ENCODE peak calls at places on chromosomes 11 and 22, in nine cellular contexts. A is T-helper 2 cell; S is HCT116; G is lung; T is fibroblast of the conjunctiva; I is stimulated activated CD8-positive, alpha-beta memory T cell treated with anti-CD3 and anti-CD28 coated beads, Interleukin-4, amount 100 ng/mL, for 1 hour; F is thyroid gland; B is left ventricle myocardium inferior; X is hepatocyte. N is an unnamed sample.

GRCh38 chr11:99240192-99241030 is 219.7 kb downstream of the CNTN5 start:
- DNase-seq in A (no peak), T (no peak), I (no peak), S (no peak), F (no peak), X (no peak), G (no peak), B (no peak), N (no peak)

GRCh38 chr11:112999518-112999917 is 38.3 kb downstream of the NCAM1 start:
- DNase-seq in X (no peak), A (no peak), T (no peak), S (no peak), G (no peak), B (no peak), F (no peak), I (no peak), N (no peak)

GRCh38 chr11:1226981-1227550 is 4.2 kb downstream of the MUC5B start:
- DNase-seq in A (no peak), I (no peak), T (no peak), F (no peak), S (no peak), B (no peak), G (no peak), X (no peak), N (peak)

GRCh38 chr11:10693509-10694071 is at the start of gene IRAG1:
- DNase-seq in S (no peak), B (peak), T (peak), X (peak), I (no peak), A (no peak), F (no peak), G (no peak), N (no peak)

GRCh38 chr11:128465946-128466688 is 121.2 kb downstream of the ETS1 start:
- DNase-seq in A (no peak), B (peak), X (no peak), T (no peak), S (no peak), F (no peak), G (no peak), I (no peak), N (no peak)

GRCh38 chr11:1516273-1517067 is 29.9 kb upstream of the MOB2 start:
- DNase-seq in G (no peak), B (peak), F (no peak), X (no peak), T (no peak), A (no peak), S (no peak), I (no peak), N (no peak)

GRCh38 chr11:20363500-20364411 is at the start of gene HTATIP2:
- DNase-seq in X (peak), S (no peak), A (peak), I (peak), B (peak), T (no peak), F (peak), G (peak), N (peak)

GRCh38 chr22:27933186-27933983 is 14.3 kb upstream of the PITPNB start:
- DNase-seq in T (no peak), A (no peak), F (no peak), G (no peak), I (no peak), X (no peak), S (no peak), B (no peak), N (no peak)

GRCh38 chr11:64124147-64124546 is 41.8 kb downstream of the MACROD1 start:
- DNase-seq in I (no peak), T (no peak), B (no peak), G (no peak), S (no peak), X (no peak), A (no peak), F (peak), N (no peak)

GRCh38 chr22:42561856-42562255 is 8.1 kb downstream of the SERHL2 start:
- DNase-seq in A (no peak), T (no peak), G (no peak), F (no peak), B (no peak), I (no peak), X (no peak), S (no peak), N (no peak)

GRCh38 chr22:20571531-20572007 is 64.2 kb downstream of the MED15 start:
- DNase-seq in B (peak), X (no peak), G (no peak), A (peak), T (no peak), F (no peak), I (no peak), S (no peak), N (peak)

GRCh38 chr11:57180141-57180561 is 1.6 kb upstream of the LRRC55 start:
- DNase-seq in G (no peak), X (no peak), T (no peak), B (no peak), I (no peak), A (no peak), S (no peak), F (no peak), N (no peak)

GRCh38 chr22:42072606-42073330 is 1.3 kb upstream of the PHETA2 start:
- DNase-seq in A (no peak), I (no peak), G (no peak), X (no peak), F (no peak), S (no peak), B (no peak), T (no peak), N (no peak)

GRCh38 chr22:49992921-49993648 is 19.5 kb downstream of the IL17REL start:
- DNase-seq in A (peak), F (peak), X (peak), G (no peak), S (no peak), B (peak), I (no peak), T (no peak), N (peak)

GRCh38 chr22:29152381-29153138 is 53.1 kb upstream of the EMID1 start:
- DNase-seq in S (no peak), T (no peak), X (no peak), F (peak), I (no peak), G (peak), B (peak), A (no peak), N (no peak)

GRCh38 chr11:9525116-9525515 is 48.4 kb upstream of the WEE1 start:
- DNase-seq in X (no peak), T (no peak), I (no peak), S (no peak), A (no peak), B (no peak), G (no peak), F (no peak), N (peak)

GRCh38 chr11:130847517-130847916 is 68.8 kb downstream of the SNX19 start:
- DNase-seq in I (no peak), A (no peak), G (no peak), B (no peak), S (peak), F (no peak), T (no peak), X (no peak), N (no peak)

GRCh38 chr11:46050065-46050464 is 71.2 kb downstream of the PHF21A start:
- DNase-seq in T (peak), A (no peak), B (no peak), I (no peak), X (peak), S (peak), F (peak), G (peak), N (no peak)

GRCh38 chr11:73177380-73178091 is 35.4 kb upstream of the FCHSD2 start:
- DNase-seq in S (no peak), F (no peak), X (no peak), T (no peak), G (no peak), A (no peak), B (peak), I (no peak), N (peak)

GRCh38 chr11:111417011-111417765 is 38.1 kb upstream of the POU2AF1 start:
- DNase-seq in T (no peak), X (no peak), G (no peak), F (peak), I (no peak), S (no peak), B (no peak), A (no peak), N (peak)

GRCh38 chr11:7901319-7901854 is 29.7 kb downstream of the OR10A6 start:
- DNase-seq in B (no peak), X (peak), A (no peak), T (no peak), G (no peak), F (no peak), S (no peak), I (no peak), N (no peak)

GRCh38 chr11:66467034-66467659 is 442 bp downstream of the PELI3 start:
- DNase-seq in F (peak), S (no peak), B (no peak), X (peak), I (no peak), T (no peak), A (no peak), G (no peak), N (peak)

GRCh38 chr11:65894034-65894591 is 3.6 kb downstream of the CCDC85B start:
- DNase-seq in F (no peak), A (no peak), X (no peak), B (peak), S (no peak), T (no peak), G (no peak), I (no peak), N (peak)

GRCh38 chr11:6576471-6577373 is 26.7 kb downstream of the RRP8 start:
- DNase-seq in T (peak), S (no peak), B (no peak), A (no peak), X (peak), F (peak), G (no peak), I (no peak), N (peak)

GRCh38 chr11:120260616-120261015 is 20.7 kb downstream of the POU2F3 start:
- DNase-seq in B (no peak), S (no peak), X (no peak), T (no peak), A (no peak), I (no peak), F (no peak), G (no peak), N (no peak)

GRCh38 chr22:44298331-44299087 is 14.2 kb downstream of the SHISAL1 start:
- DNase-seq in A (no peak), I (no peak), B (no peak), X (no peak), T (no peak), F (no peak), G (no peak), S (no peak), N (no peak)

N was measured in dermis blood vessel endothelial cell.